ENCODE peak calls at places on chromosomes 2 and 18, in seven cellular contexts. S, C, F, A, R, O and J are unnamed samples.

GRCh38 chr2:222057249-222058073 is 241.3 kb downstream of the PAX3 start:
- DNase-seq in S (no peak), C (no peak), F (no peak), A (no peak), R (peak), O (no peak), J (peak)

GRCh38 chr18:11147371-11147860 is 2.0 kb downstream of the PIEZO2 start:
- DNase-seq in S (no peak), C (no peak), F (no peak), A (no peak), R (peak), O (no peak), J (no peak)

GRCh38 chr18:34620258-34620861 is 89.7 kb upstream of the DTNA start:
- DNase-seq in S (no peak), C (no peak), F (no peak), A (no peak), R (no peak), O (no peak), J (no peak)

GRCh38 chr2:75634945-75635344 is 11.6 kb upstream of the MRPL19 start:
- DNase-seq in S (no peak), C (no peak), F (no peak), A (no peak), R (no peak), O (no peak), J (no peak)

GRCh38 chr2:234091432-234091879 is 41.0 kb downstream of the SPP2 start:
- DNase-seq in S (no peak), C (no peak), F (no peak), A (no peak), R (peak), O (no peak), J (peak)

GRCh38 chr2:65057391-65058052 is 1.3 kb downstream of the CEP68 start:
- DNase-seq in S (peak), C (no peak), F (no peak), A (no peak), R (no peak), O (no peak), J (peak)

GRCh38 chr2:66897676-66898280 is 462.9 kb downstream of the MEIS1 start:
- DNase-seq in S (no peak), C (no peak), F (no peak), A (no peak), R (no peak), O (no peak), J (no peak)

GRCh38 chr2:67399831-67400489 is 2.8 kb downstream of the ETAA1 start:
- DNase-seq in S (no peak), C (no peak), F (no peak), A (no peak), R (no peak), O (no peak), J (peak)

GRCh38 chr2:61535449-61535848 is 2.7 kb downstream of the XPO1 start:
- DNase-seq in S (no peak), C (no peak), F (no peak), A (no peak), R (no peak), O (no peak), J (no peak)

GRCh38 chr2:5725794-5726463 is 33.7 kb downstream of the SOX11 start:
- DNase-seq in S (no peak), C (no peak), F (peak), A (no peak), R (peak), O (no peak), J (no peak)

GRCh38 chr2:96404446-96405373 is 69.1 kb downstream of the NCAPH start:
- DNase-seq in S (no peak), C (no peak), F (no peak), A (no peak), R (peak), O (peak), J (peak)

GRCh38 chr2:186697536-186697935 is 3.7 kb downstream of the FAM171B start:
- DNase-seq in S (no peak), C (no peak), F (no peak), A (no peak), R (no peak), O (no peak), J (no peak)

GRCh38 chr18:28657836-28658410 is 481.0 kb upstream of the CDH2 start:
- DNase-seq in S (no peak), C (no peak), F (no peak), A (no peak), R (no peak), O (no peak), J (no peak)

GRCh38 chr2:82128051-82128450 is 1823.5 kb upstream of the LRRTM1 start:
- DNase-seq in S (no peak), C (no peak), F (no peak), A (no peak), R (no peak), O (no peak), J (no peak)

GRCh38 chr2:119028327-119029174 is 86.6 kb downstream of the MARCO start:
- DNase-seq in S (no peak), C (no peak), F (peak), A (no peak), R (no peak), O (no peak), J (peak)

GRCh38 chr2:195486520-195486919 is 170.5 kb upstream of the SLC39A10 start:
- DNase-seq in S (no peak), C (no peak), F (no peak), A (no peak), R (no peak), O (no peak), J (no peak)

GRCh38 chr2:75519843-75520242 is 40.9 kb downstream of the EVA1A start:
- DNase-seq in S (no peak), C (no peak), F (no peak), A (no peak), R (no peak), O (no peak), J (no peak)

GRCh38 chr18:3619746-3620145 is 169.8 kb downstream of the TGIF1 start:
- DNase-seq in S (no peak), C (no peak), F (no peak), A (no peak), R (no peak), O (no peak), J (no peak)

GRCh38 chr18:59502222-59502898 is 143.3 kb upstream of the LMAN1 start:
- DNase-seq in S (no peak), C (no peak), F (no peak), A (no peak), R (peak), O (no peak), J (peak)

GRCh38 chr2:216406861-216407260 is 5.4 kb upstream of the SMARCAL1 start:
- DNase-seq in S (no peak), C (no peak), F (no peak), A (no peak), R (no peak), O (no peak), J (peak)